ENCODE peak calls at places on chromosomes 2 and 18, in four cellular contexts. T is M059J, E is HuH-7.5, W is amygdala. B is an unnamed sample.
A peak's percentile ranks its signal among the peaks of the same experiment; 100 is the strongest.

GRCh38 chr2:72719416-72719815 is 106.4 kb downstream of the EXOC6B start:
- DNase-seq in T (peak; percentile 51), E (no peak), W (no peak), B (peak; percentile 4)

GRCh38 chr2:160670618-160671017 is 177.0 kb upstream of the RBMS1 start:
- DNase-seq in T (no peak), E (no peak), W (no peak), B (no peak)

GRCh38 chr2:10331033-10331701 is 28.5 kb downstream of the HPCAL1 start:
- DNase-seq in T (no peak), E (no peak), W (no peak), B (peak; percentile 78)

GRCh38 chr18:68800075-68800474 is 2.2 kb downstream of the CCDC102B start:
- DNase-seq in T (peak; percentile 20), E (no peak), W (no peak), B (no peak)

GRCh38 chr2:61720911-61721310 is 132.9 kb downstream of the FAM161A start:
- DNase-seq in T (no peak), E (no peak), W (no peak), B (no peak)

GRCh38 chr2:71583876-71584275 is 130.5 kb downstream of the DYSF start:
- DNase-seq in T (peak; percentile 83), E (no peak), W (no peak), B (no peak)

GRCh38 chr2:68878071-68878711 is 7.0 kb upstream of the BMP10 start:
- DNase-seq in T (no peak), E (no peak), W (no peak), B (no peak)

GRCh38 chr2:61887684-61888303 is 662 bp downstream of the CCT4 start:
- DNase-seq in T (peak; percentile 52), E (no peak), W (no peak), B (no peak)

GRCh38 chr2:109317471-109318090 is 188.6 kb downstream of the SH3RF3 start:
- DNase-seq in T (no peak), E (no peak), W (no peak), B (no peak)

GRCh38 chr2:150978053-150978452 is 283.6 kb downstream of the RBM43 start:
- DNase-seq in T (no peak), E (no peak), W (no peak), B (no peak)

GRCh38 chr2:65071499-65072180 is 15.4 kb downstream of the CEP68 start:
- DNase-seq in T (peak; percentile 48), E (no peak), W (no peak), B (no peak)

GRCh38 chr2:23454501-23455120 is 69.6 kb downstream of the KLHL29 start:
- DNase-seq in T (no peak), E (no peak), W (no peak), B (no peak)

GRCh38 chr2:175187378-175187777 is 5.9 kb upstream of the ATP5MC3 start:
- DNase-seq in T (peak; percentile 36), E (no peak), W (no peak), B (no peak)

GRCh38 chr2:121171625-121172119 is 113.3 kb downstream of the TFCP2L1 start:
- DNase-seq in T (no peak), E (no peak), W (no peak), B (no peak)

GRCh38 chr2:8984855-8985254 is 18.6 kb downstream of the MBOAT2 start:
- DNase-seq in T (no peak), E (no peak), W (no peak), B (no peak)

GRCh38 chr2:126244937-126245336 is 411.0 kb upstream of the GYPC start:
- DNase-seq in T (peak; percentile 1), E (no peak), W (no peak), B (no peak)

GRCh38 chr2:226114436-226114835 is 685.2 kb downstream of the IRS1 start:
- DNase-seq in T (peak; percentile 61), E (no peak), W (no peak), B (no peak)

GRCh38 chr2:24861500-24861899 is 58.5 kb downstream of the ADCY3 start:
- DNase-seq in T (no peak), E (no peak), W (no peak), B (no peak)

GRCh38 chr2:120398051-120398960 is 52.4 kb downstream of the INHBB start:
- DNase-seq in T (peak; percentile 84), E (no peak), W (no peak), B (no peak)

GRCh38 chr2:21740529-21740928 is 616.8 kb downstream of the TDRD15 start:
- DNase-seq in T (peak; percentile 3), E (no peak), W (no peak), B (no peak)

GRCh38 chr2:171146071-171146470 is 14.6 kb downstream of the TLK1 start:
- DNase-seq in T (no peak), E (no peak), W (no peak), B (no peak)

GRCh38 chr2:185990861-185991525 is 252.4 kb downstream of the FSIP2 start:
- DNase-seq in T (peak; percentile 2), E (no peak), W (no peak), B (no peak)

GRCh38 chr2:2331905-2332280 is 818 bp upstream of the MYT1L start:
- DNase-seq in T (no peak), E (no peak), W (peak; percentile 47), B (no peak)

GRCh38 chr2:97702731-97703470 is 10.5 kb upstream of the ZAP70 start:
- DNase-seq in T (no peak), E (no peak), W (no peak), B (no peak)

GRCh38 chr18:44198296-44199284 is 482.1 kb upstream of the SETBP1 start:
- DNase-seq in T (peak; percentile 7), E (no peak), W (no peak), B (no peak)

GRCh38 chr2:7672027-7672684 is 754.9 kb downstream of the RNF144A start:
- DNase-seq in T (no peak), E (peak; percentile 22), W (no peak), B (peak; percentile 73)

GRCh38 chr18:36867056-36867455 is 38.1 kb downstream of the KIAA1328 start:
- DNase-seq in T (no peak), E (no peak), W (no peak), B (no peak)

GRCh38 chr2:168583710-168584521 is 127.8 kb downstream of the CERS6 start:
- DNase-seq in T (peak; percentile 47), E (no peak), W (no peak), B (peak; percentile 27)

GRCh38 chr2:96692094-96692971 is 47.5 kb downstream of the LMAN2L start:
- DNase-seq in T (no peak), E (no peak), W (no peak), B (no peak)

GRCh38 chr2:20666114-20666363 is 905 bp upstream of the GDF7 start:
- DNase-seq in T (no peak), E (no peak), W (no peak), B (no peak)

GRCh38 chr2:201235865-201236811 is 24.2 kb upstream of the CASP8 start:
- DNase-seq in T (peak; percentile 77), E (no peak), W (no peak), B (no peak)

GRCh38 chr2:26224095-26224494 is 20.3 kb downstream of the HADHA start:
- DNase-seq in T (no peak), E (no peak), W (no peak), B (no peak)

B was measured in DMS 273 treated with DMSO at 0.1 percent for 48 hours.